ENCODE peak calls at places on chromosomes 16 and 17, in six cellular contexts. X, E, A, S, B and Q are unnamed samples.

GRCh38 chr17:31202968-31203367 is 94.1 kb downstream of the OMG start:
- DNase-seq in X (no peak), E (no peak), A (no peak), S (no peak), B (no peak), Q (no peak)

GRCh38 chr16:1196494-1196893 is 28.6 kb downstream of the TPSG1 start:
- DNase-seq in X (no peak), E (no peak), A (no peak), S (no peak), B (no peak), Q (no peak)

GRCh38 chr17:77769215-77769614 is 189.3 kb upstream of the TNRC6C start:
- DNase-seq in X (no peak), E (no peak), A (peak), S (no peak), B (no peak), Q (no peak)

GRCh38 chr17:48728232-48729231 is at the start of gene HOXB13:
- DNase-seq in X (peak), E (no peak), A (peak), S (peak), B (no peak), Q (peak)

GRCh38 chr16:47907109-47907508 is 248.7 kb downstream of the ABCC12 start:
- DNase-seq in X (no peak), E (no peak), A (no peak), S (no peak), B (no peak), Q (no peak)

GRCh38 chr16:53457670-53458069 is 23.4 kb downstream of the RBL2 start:
- DNase-seq in X (no peak), E (peak), A (no peak), S (no peak), B (no peak), Q (no peak)

GRCh38 chr17:77424585-77425344 is 284.0 kb downstream of the SEC14L1 start:
- DNase-seq in X (peak), E (no peak), A (no peak), S (peak), B (peak), Q (peak)

GRCh38 chr16:47644166-47644565 is 183.0 kb downstream of the PHKB start:
- DNase-seq in X (peak), E (no peak), A (no peak), S (peak), B (peak), Q (peak)

GRCh38 chr16:12120331-12120981 is 143.9 kb downstream of the SNX29 start:
- DNase-seq in X (peak), E (peak), A (peak), S (peak), B (no peak), Q (peak)

GRCh38 chr17:30513346-30513745 is 36.1 kb downstream of the GOSR1 start:
- DNase-seq in X (no peak), E (no peak), A (no peak), S (peak), B (no peak), Q (no peak)

GRCh38 chr17:76485569-76485968 is 15.7 kb downstream of the RHBDF2 start:
- DNase-seq in X (peak), E (no peak), A (peak), S (no peak), B (no peak), Q (no peak)

GRCh38 chr17:80125656-80126448 is 21.1 kb downstream of the EIF4A3 start:
- DNase-seq in X (no peak), E (no peak), A (no peak), S (peak), B (no peak), Q (no peak)

GRCh38 chr16:29111421-29111820 is 126.6 kb downstream of the LAT start:
- DNase-seq in X (no peak), E (no peak), A (no peak), S (no peak), B (no peak), Q (no peak)

GRCh38 chr17:68184816-68185436 is 62.9 kb upstream of the AMZ2 start:
- DNase-seq in X (no peak), E (peak), A (peak), S (no peak), B (no peak), Q (no peak)

GRCh38 chr16:81493755-81494433 is 49.3 kb downstream of the CMIP start:
- DNase-seq in X (peak), E (no peak), A (no peak), S (peak), B (no peak), Q (peak)

GRCh38 chr16:17518441-17518840 is 47.7 kb upstream of the XYLT1 start:
- DNase-seq in X (no peak), E (no peak), A (no peak), S (peak), B (no peak), Q (no peak)

GRCh38 chr17:27293359-27293897 is 486 bp upstream of the WSB1 start:
- DNase-seq in X (peak), E (no peak), A (no peak), S (no peak), B (no peak), Q (no peak)

GRCh38 chr17:40915721-40916256 is 21.7 kb downstream of the KRT23 start:
- DNase-seq in X (no peak), E (peak), A (no peak), S (peak), B (no peak), Q (peak)

GRCh38 chr16:57091200-57091989 is 988 bp upstream of the CPNE2 start:
- DNase-seq in X (peak), E (no peak), A (peak), S (peak), B (no peak), Q (peak)

GRCh38 chr17:18217412-18218015 is 7.9 kb upstream of the LLGL1 start:
- DNase-seq in X (peak), E (peak), A (peak), S (peak), B (no peak), Q (peak)

GRCh38 chr16:12976936-12977335 is 75.5 kb downstream of the SHISA9 start:
- DNase-seq in X (no peak), E (no peak), A (no peak), S (no peak), B (no peak), Q (no peak)

GRCh38 chr16:66326995-66327513 is 39.4 kb upstream of the CDH5 start:
- DNase-seq in X (no peak), E (no peak), A (peak), S (no peak), B (no peak), Q (no peak)

GRCh38 chr16:65896448-65897153 is 469.9 kb upstream of the CDH5 start:
- DNase-seq in X (no peak), E (no peak), A (no peak), S (no peak), B (no peak), Q (no peak)